ENCODE peak calls at places on chromosomes 1 and 21, in eight cellular contexts. B is MM.1S, L is HCT116, Z is lower lobe of right lung, X is stomach, D is colonic mucosa, O is tibial artery, P is AG04450. R is an unnamed sample.

GRCh38 chr1:44485229-44485932 is 80.3 kb downstream of the RNF220 start:
- DNase-seq in L (no peak), D (no peak), B (no peak), Z (no peak), O (peak), X (no peak), P (peak), R (no peak)

GRCh38 chr1:29247874-29248273 is 11.6 kb downstream of the PTPRU start:
- DNase-seq in P (no peak), B (no peak), L (no peak), D (no peak), O (no peak), X (no peak), Z (no peak), R (peak)

GRCh38 chr1:231422798-231423309 is 767 bp upstream of the EGLN1 start:
- DNase-seq in D (no peak), B (no peak), L (no peak), X (no peak), Z (no peak), P (no peak), O (no peak), R (no peak)

GRCh38 chr1:236966636-236967035 is 37.6 kb downstream of the MT1HL1 start:
- DNase-seq in B (no peak), P (no peak), L (no peak), Z (no peak), O (no peak), D (no peak), X (no peak), R (no peak)

GRCh38 chr1:192903142-192903541 is 94.3 kb downstream of the RGS2 start:
- DNase-seq in O (no peak), L (no peak), B (no peak), Z (no peak), X (no peak), D (no peak), P (no peak), R (no peak)

GRCh38 chr1:14539953-14540563 is 58.4 kb upstream of the KAZN start:
- DNase-seq in B (no peak), L (no peak), Z (no peak), O (no peak), D (no peak), X (no peak), P (no peak), R (no peak)

GRCh38 chr1:39393645-39394044 is 97.8 kb upstream of the BMP8A start:
- DNase-seq in X (no peak), B (no peak), L (no peak), O (no peak), P (no peak), D (no peak), Z (no peak), R (no peak)

GRCh38 chr1:61226791-61227567 is 144.6 kb downstream of the NFIA start:
- DNase-seq in B (no peak), L (no peak), X (peak), Z (no peak), D (peak), O (no peak), P (no peak), R (no peak)

GRCh38 chr1:208154679-208155078 is 89.5 kb downstream of the PLXNA2 start:
- DNase-seq in B (no peak), O (no peak), X (peak), Z (no peak), L (no peak), D (peak), P (no peak), R (no peak)

GRCh38 chr1:3753656-3754454 is 1.6 kb downstream of the CCDC27 start:
- DNase-seq in D (no peak), B (no peak), O (no peak), L (no peak), Z (no peak), P (no peak), X (no peak), R (no peak)

GRCh38 chr1:208934933-208935332 is 648.6 kb upstream of the CAMK1G start:
- DNase-seq in L (no peak), O (no peak), D (no peak), X (no peak), Z (no peak), P (no peak), B (no peak), R (no peak)

GRCh38 chr1:22796642-22797041 is 86.0 kb downstream of the EPHB2 start:
- DNase-seq in P (no peak), O (no peak), B (no peak), L (no peak), Z (no peak), D (no peak), X (no peak), R (no peak)
- H3K4me3 ChIP-seq in P (no peak), O (no peak), B (no peak), L (no peak), Z (no peak), D (no peak), X (no peak), R (no peak)

DNA sequence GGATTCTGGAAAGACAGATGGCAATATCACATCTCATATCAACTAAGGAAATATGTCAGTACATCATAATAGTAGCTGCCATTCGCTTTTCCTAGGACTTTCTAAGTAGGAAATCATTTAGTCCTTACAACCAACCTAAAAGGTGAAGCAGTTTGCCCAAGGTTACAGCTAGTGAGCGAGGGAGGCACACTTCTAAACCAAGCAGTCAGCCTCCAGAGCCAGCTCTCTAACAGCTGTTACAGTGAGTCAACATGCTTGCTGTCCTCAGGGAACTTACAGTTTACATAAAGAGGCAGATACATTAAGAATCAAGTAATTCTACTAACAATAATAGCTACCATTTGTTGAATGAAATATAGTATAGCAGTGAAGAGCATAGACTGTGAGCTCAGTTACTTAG is 57.1 kb downstream of the GIPC2 start:
- DNase-seq in P (no peak), B (no peak), Z (no peak), D (no peak), X (no peak), L (no peak), O (no peak), R (no peak)
- H3K27ac ChIP-seq in P (no peak), B (no peak), Z (no peak), D (no peak), X (no peak), L (no peak), O (peak), R (peak)

DNA sequence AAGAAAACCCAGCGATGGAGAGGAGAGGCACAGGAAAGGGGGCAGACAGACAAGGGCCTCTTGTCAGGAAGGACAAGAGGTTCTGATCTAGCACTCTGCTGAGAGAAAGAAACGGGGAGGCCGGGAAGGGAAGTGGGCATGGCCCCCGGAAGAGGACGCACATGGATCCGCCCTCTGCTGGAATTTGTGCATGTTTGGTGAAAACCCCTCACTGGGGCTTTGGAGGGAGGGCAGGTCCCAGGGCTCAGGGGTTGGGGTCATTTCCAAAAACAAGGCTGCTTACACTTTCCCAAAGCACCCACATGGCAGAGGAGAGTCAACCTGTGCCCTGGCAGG is 32.4 kb upstream of the ECE1 start:
- DNase-seq in Z (no peak), B (no peak), L (no peak), D (no peak), X (no peak), P (no peak), O (no peak), R (no peak)
- H3K4me3 ChIP-seq in Z (no peak), B (no peak), L (no peak), D (no peak), X (no peak), P (no peak), O (no peak), R (no peak)

GRCh38 chr1:15797614-15798390 is 9.6 kb downstream of the UQCRHL start:
- DNase-seq in B (no peak), O (no peak), L (no peak), D (peak), X (peak), Z (no peak), P (no peak), R (no peak)
- H3K27ac ChIP-seq in B (no peak), O (peak), L (peak), D (no peak), X (peak), Z (no peak), P (no peak), R (peak)

GRCh38 chr1:26915204-26915842 is 1.5 kb upstream of the NR0B2 start:
- DNase-seq in X (peak), D (peak), O (no peak), P (no peak), L (no peak), B (no peak), Z (no peak), R (no peak)

GRCh38 chr1:26911399-26912146 is 2.2 kb downstream of the NR0B2 start:
- DNase-seq in B (no peak), X (no peak), D (no peak), L (no peak), P (no peak), Z (no peak), O (no peak), R (no peak)

GRCh38 chr1:26913389-26913753 is 404 bp downstream of the NR0B2 start:
- DNase-seq in L (no peak), B (no peak), P (no peak), O (no peak), Z (no peak), D (no peak), X (no peak), R (no peak)

GRCh38 chr1:26912147-26912490 is 1.7 kb downstream of the NR0B2 start:
- DNase-seq in L (no peak), Z (no peak), D (no peak), O (no peak), B (no peak), X (no peak), P (no peak), R (no peak)

GRCh38 chr1:26913754-26914619 is at the start of gene NR0B2:
- DNase-seq in Z (peak), L (no peak), B (no peak), X (peak), P (no peak), D (peak), O (no peak), R (no peak)
- H3K4me3 ChIP-seq in Z (peak), L (no peak), B (no peak), X (peak), P (no peak), D (no peak), O (no peak), R (no peak)

GRCh38 chr1:205449750-205450443 is 5.9 kb downstream of the BLACAT1 start:
- DNase-seq in P (no peak), Z (peak), X (peak), O (no peak), L (peak), B (no peak), D (peak), R (no peak)

GRCh38 chr1:205451759-205452164 is 4.1 kb downstream of the BLACAT1 start:
- DNase-seq in O (no peak), B (no peak), P (no peak), D (no peak), X (no peak), Z (no peak), L (no peak), R (no peak)

GRCh38 chr1:205450448-205450847 is 5.4 kb downstream of the BLACAT1 start:
- DNase-seq in P (no peak), O (no peak), Z (no peak), B (no peak), L (peak), X (no peak), D (no peak), R (no peak)

GRCh38 chr1:205452364-205452763 is 3.5 kb downstream of the BLACAT1 start:
- DNase-seq in O (no peak), X (no peak), Z (no peak), B (no peak), L (no peak), P (no peak), D (no peak), R (no peak)

DNA sequence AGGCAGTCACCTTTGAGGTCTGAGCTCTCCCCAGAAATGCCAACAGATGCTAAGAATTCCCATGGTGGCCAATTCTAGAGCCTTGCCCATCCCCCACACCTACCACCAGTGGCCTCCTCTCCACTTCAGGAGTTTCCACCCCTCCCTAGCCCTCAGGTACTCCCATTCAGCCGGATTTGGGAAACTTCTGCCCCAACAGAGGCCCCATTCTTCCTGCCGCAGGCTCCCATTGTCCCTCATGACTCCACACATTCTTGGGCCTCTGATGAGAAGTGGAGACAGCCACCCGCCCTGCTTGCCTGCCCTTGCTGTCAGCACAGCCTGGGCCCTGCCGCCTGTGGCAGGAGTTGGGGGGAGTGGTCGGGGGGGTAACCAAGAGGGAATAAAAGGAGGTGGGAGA is 4.6 kb downstream of the BLACAT1 start:
- DNase-seq in P (no peak), Z (no peak), O (no peak), L (no peak), B (no peak), D (no peak), X (no peak), R (no peak)
- H3K27ac ChIP-seq in P (no peak), Z (no peak), O (no peak), L (peak), B (no peak), D (no peak), X (no peak), R (no peak)

DNA sequence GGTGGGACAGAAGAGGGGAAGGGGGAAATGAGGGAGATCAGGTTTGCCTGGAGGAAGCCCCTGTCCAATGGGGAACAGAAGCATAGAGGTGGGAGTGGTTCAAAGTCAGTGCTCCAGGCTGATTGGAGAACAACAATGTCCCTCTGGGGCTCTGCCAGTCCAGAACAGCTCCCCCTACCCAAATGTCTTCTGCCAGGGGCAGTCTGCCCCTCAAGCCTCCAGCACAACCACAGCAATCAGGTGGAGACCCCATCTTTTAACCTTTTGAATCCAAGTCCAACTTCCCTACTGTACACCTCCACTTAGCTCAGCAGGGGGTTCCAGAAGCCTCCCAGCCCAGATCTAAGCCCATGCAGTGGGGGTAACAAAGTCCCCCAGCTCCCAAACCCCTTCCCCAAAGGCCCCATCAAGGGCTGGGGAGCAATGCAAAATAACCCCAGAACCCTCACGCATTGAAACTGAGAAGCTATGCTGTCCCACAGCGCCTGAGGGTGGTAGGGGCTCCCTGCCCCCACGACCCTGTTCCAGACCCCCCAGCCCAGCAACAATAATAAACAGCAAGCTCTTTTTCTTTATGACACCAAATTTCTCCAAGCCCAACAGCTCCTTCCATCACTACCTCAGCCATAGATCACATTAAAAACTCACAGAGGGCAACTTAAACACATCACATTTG is 3.3 kb downstream of the AHDC1 start:
- DNase-seq in O (no peak), Z (no peak), X (no peak), P (no peak), L (no peak), B (no peak), D (no peak), R (no peak)
- H3K4me3 ChIP-seq in O (peak), Z (peak), X (no peak), P (peak), L (no peak), B (no peak), D (no peak), R (no peak)

DNA sequence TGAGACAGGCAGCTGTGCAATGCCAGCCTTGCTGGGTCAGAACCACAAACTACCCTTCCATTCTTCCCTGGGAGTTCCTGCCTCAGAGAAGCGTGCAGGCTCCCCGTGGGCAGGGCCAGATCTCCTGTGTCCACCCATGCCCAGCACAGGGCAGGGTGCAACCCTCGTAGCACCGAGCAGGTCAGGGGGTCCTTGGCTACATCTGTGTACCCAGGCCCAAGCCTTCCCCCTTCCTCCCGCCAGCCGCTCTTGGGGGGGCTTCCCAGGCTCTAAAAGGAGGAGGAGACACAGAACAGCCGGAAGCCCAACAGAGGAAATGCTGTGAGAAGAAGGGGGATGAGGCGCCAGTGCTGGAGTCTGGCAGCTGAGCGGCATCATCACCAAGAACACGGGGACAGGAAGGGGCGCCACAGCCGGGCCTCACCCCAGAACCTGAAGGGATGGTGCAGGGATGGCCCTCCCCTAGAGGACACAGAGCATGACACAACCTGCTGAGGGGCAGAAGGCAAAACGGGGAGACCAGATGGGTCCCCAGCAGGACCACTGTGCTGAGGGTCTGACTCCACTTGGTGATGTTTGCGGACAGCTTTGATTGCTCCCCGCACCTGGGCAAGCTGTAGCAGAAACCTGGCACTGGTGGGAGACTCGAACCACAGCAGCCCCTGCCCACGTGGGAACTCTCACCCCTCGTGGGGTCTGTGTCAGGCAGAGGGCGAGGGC is 233.2 kb downstream of the NPHP4 start:
- DNase-seq in D (no peak), P (no peak), O (no peak), L (no peak), B (no peak), Z (no peak), X (no peak), R (no peak)
- H3K27ac ChIP-seq in D (no peak), P (no peak), O (no peak), L (no peak), B (no peak), Z (no peak), X (no peak), R (no peak)

GRCh38 chr1:64427879-64428278 is 42.0 kb upstream of the CACHD1 start:
- DNase-seq in X (no peak), B (no peak), L (no peak), P (no peak), D (no peak), Z (no peak), O (no peak), R (no peak)
- H3K4me3 ChIP-seq in X (no peak), B (no peak), L (no peak), P (no peak), D (no peak), Z (no peak), O (no peak), R (no peak)

DNA sequence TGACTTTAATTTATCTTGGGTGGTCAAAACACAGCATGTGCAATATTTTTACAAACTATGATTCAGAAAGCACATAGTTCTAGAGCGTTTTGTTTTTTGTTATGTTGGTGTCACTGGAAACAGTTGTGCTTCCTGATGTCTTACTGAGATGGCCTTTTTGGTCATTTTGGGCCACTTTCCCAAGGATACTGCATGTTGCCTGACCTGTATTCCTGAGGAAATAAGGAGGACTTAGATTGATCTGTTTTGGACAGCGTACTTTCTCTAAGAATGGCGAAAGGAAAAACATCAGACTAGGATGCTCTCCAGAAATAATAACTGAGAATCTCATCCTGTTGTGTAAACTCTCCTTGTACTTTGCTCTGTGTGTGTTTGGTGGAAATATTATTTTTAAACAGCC is 451.2 kb downstream of the USP25 start:
- DNase-seq in Z (no peak), L (no peak), X (no peak), O (no peak), B (no peak), D (no peak), P (no peak), R (no peak)
- H3K27ac ChIP-seq in Z (no peak), L (no peak), X (no peak), O (no peak), B (no peak), D (no peak), P (no peak), R (no peak)